ENCODE peak calls at places on chromosomes 5 and 9, in nine cellular contexts. One of them, this sample, is unnamed.

GRCh38 chr9:110029422-110029814 is 178.5 kb downstream of the C9orf152 start:
- DNase-seq in suprapubic skin: no peak
- DNase-seq in prostate gland: no peak
- DNase-seq in SK-N-SH: no peak
- DNase-seq in breast epithelium: no peak
- DNase-seq in HL-60: peak
- DNase-seq in spleen: no peak
- DNase-seq in sigmoid colon: no peak
- DNase-seq in endothelial cell of umbilical vein: peak
- DNase-seq in this sample: peak

GRCh38 chr9:122389799-122390481 is 19.1 kb downstream of the PTGS1 start:
- DNase-seq in suprapubic skin: no peak
- DNase-seq in prostate gland: peak
- DNase-seq in SK-N-SH: no peak
- DNase-seq in breast epithelium: peak
- DNase-seq in HL-60: no peak
- DNase-seq in spleen: no peak
- DNase-seq in sigmoid colon: peak
- DNase-seq in endothelial cell of umbilical vein: peak
- DNase-seq in this sample: no peak

GRCh38 chr9:14245901-14246525 is 67.9 kb downstream of the NFIB start:
- DNase-seq in suprapubic skin: no peak
- DNase-seq in prostate gland: no peak
- DNase-seq in SK-N-SH: no peak
- DNase-seq in breast epithelium: no peak
- DNase-seq in HL-60: no peak
- DNase-seq in spleen: no peak
- DNase-seq in sigmoid colon: no peak
- DNase-seq in endothelial cell of umbilical vein: peak
- DNase-seq in this sample: no peak

GRCh38 chr5:66860199-66860975 is 264.2 kb downstream of the MAST4 start:
- DNase-seq in suprapubic skin: no peak
- DNase-seq in prostate gland: no peak
- DNase-seq in SK-N-SH: no peak
- DNase-seq in breast epithelium: no peak
- DNase-seq in HL-60: no peak
- DNase-seq in spleen: no peak
- DNase-seq in sigmoid colon: no peak
- DNase-seq in endothelial cell of umbilical vein: peak
- DNase-seq in this sample: no peak

GRCh38 chr5:9765421-9765820 is 135.3 kb upstream of the TAS2R1 start:
- DNase-seq in suprapubic skin: no peak
- DNase-seq in prostate gland: no peak
- DNase-seq in SK-N-SH: peak
- DNase-seq in breast epithelium: no peak
- DNase-seq in HL-60: no peak
- DNase-seq in spleen: no peak
- DNase-seq in sigmoid colon: no peak
- DNase-seq in endothelial cell of umbilical vein: no peak
- DNase-seq in this sample: no peak

GRCh38 chr9:504921-505821 is 290.5 kb downstream of the DOCK8 start:
- DNase-seq in suprapubic skin: no peak
- DNase-seq in prostate gland: peak
- DNase-seq in SK-N-SH: peak
- DNase-seq in breast epithelium: no peak
- DNase-seq in HL-60: no peak
- DNase-seq in spleen: peak
- DNase-seq in sigmoid colon: peak
- DNase-seq in endothelial cell of umbilical vein: peak
- DNase-seq in this sample: no peak

GRCh38 chr5:179313849-179314521 is 31.3 kb downstream of the ADAMTS2 start:
- DNase-seq in suprapubic skin: peak
- DNase-seq in prostate gland: peak
- DNase-seq in SK-N-SH: peak
- DNase-seq in breast epithelium: peak
- DNase-seq in HL-60: no peak
- DNase-seq in spleen: peak
- DNase-seq in sigmoid colon: peak
- DNase-seq in endothelial cell of umbilical vein: no peak
- DNase-seq in this sample: no peak

GRCh38 chr9:78028926-78029325 is 2.7 kb downstream of the GNAQ start:
- DNase-seq in suprapubic skin: no peak
- DNase-seq in prostate gland: no peak
- DNase-seq in SK-N-SH: no peak
- DNase-seq in breast epithelium: no peak
- DNase-seq in HL-60: no peak
- DNase-seq in spleen: no peak
- DNase-seq in sigmoid colon: no peak
- DNase-seq in endothelial cell of umbilical vein: peak
- DNase-seq in this sample: no peak

GRCh38 chr9:764105-764524 is 77.4 kb upstream of the DMRT1 start:
- DNase-seq in suprapubic skin: no peak
- DNase-seq in prostate gland: peak
- DNase-seq in SK-N-SH: peak
- DNase-seq in breast epithelium: peak
- DNase-seq in HL-60: peak
- DNase-seq in spleen: peak
- DNase-seq in sigmoid colon: peak
- DNase-seq in endothelial cell of umbilical vein: peak
- DNase-seq in this sample: peak

GRCh38 chr5:99104538-99105132 is 175.8 kb upstream of the CHD1 start:
- DNase-seq in suprapubic skin: no peak
- DNase-seq in prostate gland: no peak
- DNase-seq in SK-N-SH: peak
- DNase-seq in breast epithelium: no peak
- DNase-seq in HL-60: no peak
- DNase-seq in spleen: no peak
- DNase-seq in sigmoid colon: no peak
- DNase-seq in endothelial cell of umbilical vein: peak
- DNase-seq in this sample: peak

GRCh38 chr9:129549139-129549538 is 71.8 kb downstream of the C9orf50 start:
- DNase-seq in suprapubic skin: peak
- DNase-seq in prostate gland: no peak
- DNase-seq in SK-N-SH: no peak
- DNase-seq in breast epithelium: no peak
- DNase-seq in HL-60: no peak
- DNase-seq in spleen: no peak
- DNase-seq in sigmoid colon: peak
- DNase-seq in endothelial cell of umbilical vein: no peak
- DNase-seq in this sample: no peak

GRCh38 chr9:129549684-129550083 is 71.2 kb downstream of the C9orf50 start:
- DNase-seq in suprapubic skin: peak
- DNase-seq in prostate gland: no peak
- DNase-seq in SK-N-SH: peak
- DNase-seq in breast epithelium: no peak
- DNase-seq in HL-60: no peak
- DNase-seq in spleen: no peak
- DNase-seq in sigmoid colon: peak
- DNase-seq in endothelial cell of umbilical vein: no peak
- DNase-seq in this sample: no peak

GRCh38 chr9:129548571-129549135 is 72.2 kb downstream of the C9orf50 start:
- DNase-seq in suprapubic skin: peak
- DNase-seq in prostate gland: no peak
- DNase-seq in SK-N-SH: no peak
- DNase-seq in breast epithelium: no peak
- DNase-seq in HL-60: no peak
- DNase-seq in spleen: no peak
- DNase-seq in sigmoid colon: peak
- DNase-seq in endothelial cell of umbilical vein: no peak
- DNase-seq in this sample: no peak

GRCh38 chr9:129551393-129551973 is 69.4 kb downstream of the C9orf50 start:
- DNase-seq in suprapubic skin: peak
- DNase-seq in prostate gland: no peak
- DNase-seq in SK-N-SH: no peak
- DNase-seq in breast epithelium: no peak
- DNase-seq in HL-60: no peak
- DNase-seq in spleen: no peak
- DNase-seq in sigmoid colon: peak
- DNase-seq in endothelial cell of umbilical vein: no peak
- DNase-seq in this sample: no peak

GRCh38 chr9:129550199-129550839 is 70.6 kb downstream of the C9orf50 start:
- DNase-seq in suprapubic skin: peak
- DNase-seq in prostate gland: peak
- DNase-seq in SK-N-SH: peak
- DNase-seq in breast epithelium: peak
- DNase-seq in HL-60: no peak
- DNase-seq in spleen: peak
- DNase-seq in sigmoid colon: peak
- DNase-seq in endothelial cell of umbilical vein: peak
- DNase-seq in this sample: no peak
- H3K27ac ChIP-seq in suprapubic skin: peak
- H3K27ac ChIP-seq in prostate gland: peak
- H3K27ac ChIP-seq in SK-N-SH: no peak
- H3K27ac ChIP-seq in breast epithelium: peak
- H3K27ac ChIP-seq in HL-60: no peak
- H3K27ac ChIP-seq in spleen: peak
- H3K27ac ChIP-seq in sigmoid colon: peak
- H3K27ac ChIP-seq in endothelial cell of umbilical vein: no peak
- H3K27ac ChIP-seq in this sample: no peak

GRCh38 chr5:32223972-32224608 is 50.0 kb upstream of the GOLPH3 start:
- DNase-seq in suprapubic skin: no peak
- DNase-seq in prostate gland: no peak
- DNase-seq in SK-N-SH: no peak
- DNase-seq in breast epithelium: peak
- DNase-seq in HL-60: no peak
- DNase-seq in spleen: no peak
- DNase-seq in sigmoid colon: no peak
- DNase-seq in endothelial cell of umbilical vein: no peak
- DNase-seq in this sample: no peak
- TF ChIP-seq POLR2AphosphoS5 in suprapubic skin: no peak
- TF ChIP-seq POLR2AphosphoS5 in prostate gland: no peak
- TF ChIP-seq POLR2AphosphoS5 in SK-N-SH: peak
- TF ChIP-seq POLR2AphosphoS5 in breast epithelium: no peak
- TF ChIP-seq POLR2AphosphoS5 in HL-60: no peak
- TF ChIP-seq POLR2AphosphoS5 in spleen: no peak
- TF ChIP-seq POLR2AphosphoS5 in sigmoid colon: peak
- TF ChIP-seq POLR2AphosphoS5 in endothelial cell of umbilical vein: no peak
- TF ChIP-seq POLR2AphosphoS5 in this sample: no peak

DNA sequence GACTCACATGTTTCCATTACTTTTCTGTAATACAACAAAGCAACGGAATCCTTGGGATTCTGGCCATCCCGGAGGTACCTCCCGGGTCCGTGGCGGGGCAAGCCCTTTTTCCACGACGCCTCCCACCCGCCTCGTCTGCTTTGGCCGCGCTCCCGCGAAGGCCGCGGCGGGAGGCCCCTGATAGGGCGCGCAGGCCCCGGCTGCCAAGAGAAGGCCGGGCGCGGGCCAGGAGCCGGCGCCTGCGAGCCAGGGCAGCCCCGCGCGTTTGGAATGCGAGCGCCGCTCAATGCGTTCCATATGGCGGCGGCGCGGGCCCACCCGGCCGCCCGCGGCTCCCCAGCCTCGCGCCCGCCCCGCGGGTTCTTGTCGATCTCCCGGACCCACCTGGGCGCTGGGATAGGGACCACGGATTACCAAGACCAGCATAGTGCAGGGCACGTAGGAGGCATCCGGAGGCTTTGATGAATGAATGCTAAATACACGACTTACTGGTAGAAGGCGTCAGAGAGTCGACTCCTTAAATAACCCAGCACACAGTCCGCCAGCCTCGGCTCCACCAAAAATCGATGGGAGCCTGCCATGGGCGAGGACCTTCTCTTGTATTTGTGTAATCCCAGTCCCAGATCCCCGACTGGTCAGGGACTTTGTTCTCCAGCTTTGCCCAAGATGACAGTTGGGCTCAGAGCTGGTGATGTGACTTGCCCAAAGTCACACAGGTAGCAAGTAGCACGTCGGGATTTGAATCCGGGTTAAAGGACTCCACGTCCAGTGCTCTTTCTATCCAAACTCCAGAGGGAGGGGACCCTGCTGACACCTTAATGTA is 17.6 kb upstream of the PHF19 start:
- DNase-seq in suprapubic skin: no peak
- DNase-seq in prostate gland: no peak
- DNase-seq in SK-N-SH: no peak
- DNase-seq in breast epithelium: no peak
- DNase-seq in HL-60: no peak
- DNase-seq in spleen: no peak
- DNase-seq in sigmoid colon: no peak
- DNase-seq in endothelial cell of umbilical vein: peak
- DNase-seq in this sample: no peak
- H3K4me3 ChIP-seq in suprapubic skin: peak
- H3K4me3 ChIP-seq in prostate gland: peak
- H3K4me3 ChIP-seq in SK-N-SH: no peak
- H3K4me3 ChIP-seq in breast epithelium: peak
- H3K4me3 ChIP-seq in HL-60: no peak
- H3K4me3 ChIP-seq in spleen: no peak
- H3K4me3 ChIP-seq in sigmoid colon: peak
- H3K4me3 ChIP-seq in endothelial cell of umbilical vein: no peak
- H3K4me3 ChIP-seq in this sample: no peak

GRCh38 chr5:124790261-124790894 is 43.9 kb upstream of the ZNF608 start:
- DNase-seq in suprapubic skin: no peak
- DNase-seq in prostate gland: no peak
- DNase-seq in SK-N-SH: no peak
- DNase-seq in breast epithelium: no peak
- DNase-seq in HL-60: no peak
- DNase-seq in spleen: no peak
- DNase-seq in sigmoid colon: no peak
- DNase-seq in endothelial cell of umbilical vein: peak
- DNase-seq in this sample: no peak
- H3K27ac ChIP-seq in suprapubic skin: no peak
- H3K27ac ChIP-seq in prostate gland: no peak
- H3K27ac ChIP-seq in SK-N-SH: no peak
- H3K27ac ChIP-seq in breast epithelium: no peak
- H3K27ac ChIP-seq in HL-60: no peak
- H3K27ac ChIP-seq in spleen: no peak
- H3K27ac ChIP-seq in sigmoid colon: no peak
- H3K27ac ChIP-seq in endothelial cell of umbilical vein: no peak
- H3K27ac ChIP-seq in this sample: no peak

DNA sequence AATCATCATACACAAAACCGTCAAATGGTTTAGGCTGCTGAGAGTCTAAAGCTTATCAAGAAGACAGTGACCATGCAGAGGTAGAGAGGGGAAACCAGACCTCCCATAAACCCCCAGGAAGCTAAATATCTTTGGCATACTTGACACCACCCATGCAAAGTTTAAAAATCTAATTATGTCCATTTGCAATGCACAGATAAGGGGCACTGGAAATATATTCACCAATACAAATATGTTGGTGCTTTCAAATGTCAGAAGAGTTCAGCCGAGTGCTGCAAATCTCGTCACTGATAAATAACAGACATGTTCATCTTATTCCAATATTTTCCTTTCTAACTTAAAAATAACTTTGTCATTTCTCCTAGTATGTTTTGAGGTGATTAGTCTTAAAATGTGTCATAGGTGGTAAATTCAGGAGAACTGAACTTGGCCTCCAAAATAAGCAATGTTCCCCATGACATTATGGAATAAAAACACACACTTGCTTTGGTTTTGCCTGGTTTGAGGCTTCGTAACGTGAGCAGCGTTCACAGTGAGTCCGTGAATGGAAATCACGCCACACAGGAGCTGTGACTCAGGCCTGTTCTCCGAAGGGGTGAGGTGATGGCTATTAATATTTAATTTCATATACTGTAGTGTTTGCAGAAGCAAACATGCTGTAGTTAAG is 182.2 kb downstream of the AOPEP start:
- DNase-seq in suprapubic skin: no peak
- DNase-seq in prostate gland: no peak
- DNase-seq in SK-N-SH: peak
- DNase-seq in breast epithelium: no peak
- DNase-seq in HL-60: no peak
- DNase-seq in spleen: no peak
- DNase-seq in sigmoid colon: no peak
- DNase-seq in endothelial cell of umbilical vein: no peak
- DNase-seq in this sample: no peak
- TF ChIP-seq POLR2AphosphoS5 in suprapubic skin: no peak
- TF ChIP-seq POLR2AphosphoS5 in prostate gland: no peak
- TF ChIP-seq POLR2AphosphoS5 in SK-N-SH: no peak
- TF ChIP-seq POLR2AphosphoS5 in breast epithelium: no peak
- TF ChIP-seq POLR2AphosphoS5 in HL-60: no peak
- TF ChIP-seq POLR2AphosphoS5 in spleen: no peak
- TF ChIP-seq POLR2AphosphoS5 in sigmoid colon: no peak
- TF ChIP-seq POLR2AphosphoS5 in endothelial cell of umbilical vein: no peak
- TF ChIP-seq POLR2AphosphoS5 in this sample: no peak

This sample was measured in SK-N-MC.